ENCODE peak calls at places on chromosomes 6 and 20, in nine cellular contexts. Y, T, X, J, Z, H, U, Q and P are unnamed samples.

GRCh38 chr6:6973721-6974120 is 134.0 kb upstream of the RREB1 start:
- DNase-seq in H (no peak), Z (no peak), J (no peak), Q (no peak), U (no peak), T (no peak), Y (no peak), X (no peak), P (no peak)

GRCh38 chr6:81834141-81834621 is 81.7 kb upstream of the TENT5A start:
- DNase-seq in U (no peak), Y (peak; percentile 79), Q (no peak), J (no peak), X (no peak), T (no peak), H (no peak), Z (no peak), P (peak; percentile 38)

GRCh38 chr6:112027942-112028674 is 25.8 kb upstream of the CCN6 start:
- DNase-seq in X (no peak), T (peak; percentile 59), Q (no peak), Z (no peak), J (peak; percentile 22), U (no peak), Y (no peak), H (no peak), P (peak; percentile 41)

GRCh38 chr20:17965042-17965697 is 3.4 kb downstream of the SNX5 start:
- DNase-seq in Q (no peak), H (no peak), Y (no peak), U (no peak), T (no peak), J (no peak), Z (no peak), X (no peak), P (no peak)

GRCh38 chr20:35709269-35709668 is 10.1 kb downstream of the ROMO1 start:
- DNase-seq in J (no peak), U (no peak), Z (no peak), H (no peak), Q (no peak), Y (no peak), T (no peak), X (no peak), P (no peak)

GRCh38 chr6:124490123-124490522 is 472.1 kb upstream of the RNF217 start:
- DNase-seq in T (no peak), Y (peak; percentile 93), H (no peak), Q (no peak), X (no peak), Z (no peak), J (no peak), U (no peak), P (no peak)

GRCh38 chr6:84422380-84422968 is 195.0 kb upstream of the CEP162 start:
- DNase-seq in X (no peak), T (no peak), J (no peak), U (no peak), Z (peak; percentile 1), H (peak; percentile 93), Q (peak; percentile 3), Y (no peak), P (peak; percentile 49)

GRCh38 chr20:34647737-34648136 is 29.2 kb downstream of the PIGU start:
- DNase-seq in U (no peak), X (no peak), Y (no peak), Q (no peak), T (no peak), H (no peak), Z (no peak), J (no peak), P (no peak)

GRCh38 chr20:7976015-7976414 is 35.8 kb upstream of the HAO1 start:
- DNase-seq in H (no peak), Z (no peak), T (no peak), J (no peak), Q (no peak), U (no peak), X (no peak), Y (no peak), P (peak; percentile 11)

GRCh38 chr6:114042267-114043075 is 71.5 kb upstream of the HDAC2 start:
- DNase-seq in U (no peak), T (no peak), X (no peak), Z (no peak), Q (no peak), Y (no peak), H (no peak), J (no peak), P (peak; percentile 47)

GRCh38 chr6:122665929-122666328 is 55.7 kb downstream of the PKIB start:
- DNase-seq in J (no peak), Y (no peak), Z (no peak), U (no peak), H (no peak), T (no peak), X (no peak), Q (no peak), P (no peak)

GRCh38 chr6:43953256-43953655 is 174.0 kb downstream of the MRPL14 start:
- DNase-seq in X (no peak), T (no peak), Z (no peak), H (peak; percentile 29), Q (no peak), U (no peak), J (no peak), Y (no peak), P (no peak)

GRCh38 chr6:15871211-15871770 is 208.5 kb upstream of the DTNBP1 start:
- DNase-seq in Y (no peak), T (no peak), U (no peak), X (no peak), J (no peak), H (no peak), Z (no peak), Q (no peak), P (no peak)

GRCh38 chr6:3795836-3796395 is 44.4 kb upstream of the PXDC1 start:
- DNase-seq in J (no peak), T (no peak), H (no peak), U (no peak), Z (peak; percentile 60), X (peak; percentile 22), Q (no peak), Y (no peak), P (no peak)

GRCh38 chr6:154093231-154094044 is 54.4 kb downstream of the OPRM1 start:
- DNase-seq in U (no peak), T (no peak), Q (no peak), H (no peak), X (no peak), Z (no peak), J (no peak), Y (no peak), P (no peak)

GRCh38 chr6:90459225-90459758 is 127.6 kb downstream of the MAP3K7 start:
- DNase-seq in T (no peak), J (no peak), H (no peak), U (no peak), X (no peak), Y (no peak), Z (no peak), Q (peak; percentile 4), P (no peak)